ENCODE peak calls at places on chromosome 19, in four cellular contexts. P is stomach, W is NCI-H1417 treated with DMSO at 0.1 percent for 48 hours, A is EL. M is an unnamed sample.

GRCh38 chr19:30361721-30362120 is 10.5 kb upstream of the ZNF536 start:
- DNase-seq in W (no peak), P (peak), A (no peak), M (no peak)

GRCh38 chr19:42281175-42282035 is 12.4 kb downstream of the CIC start:
- DNase-seq in P (no peak), A (peak), W (no peak), M (peak)

GRCh38 chr19:40281381-40282208 is 3.5 kb downstream of the AKT2 start:
- DNase-seq in P (no peak), A (no peak), W (no peak), M (no peak)

GRCh38 chr19:34366670-34367423 is 1.9 kb downstream of the GPI start:
- DNase-seq in A (peak), P (no peak), W (no peak), M (no peak)

GRCh38 chr19:588758-589692 is 656 bp upstream of the HCN2 start:
- DNase-seq in P (no peak), A (no peak), W (no peak), M (no peak)

GRCh38 chr19:32471095-32471494 is 65.5 kb downstream of the DPY19L3 start:
- DNase-seq in A (no peak), P (no peak), W (no peak), M (no peak)

GRCh38 chr19:5046339-5047039 is 77.6 kb downstream of the KDM4B start:
- DNase-seq in W (peak), A (peak), P (peak), M (peak)

GRCh38 chr19:14826006-14826405 is 9.0 kb downstream of the OR7A5 start:
- DNase-seq in A (no peak), P (no peak), W (no peak), M (no peak)

GRCh38 chr19:17560205-17560595 is 4.8 kb downstream of the COLGALT1 start:
- DNase-seq in A (peak), W (no peak), P (no peak), M (no peak)

GRCh38 chr19:9869008-9869617 is 34.0 kb downstream of the PIN1 start:
- DNase-seq in W (no peak), P (no peak), A (no peak), M (no peak)

GRCh38 chr19:2047449-2048103 is 3.5 kb downstream of the MKNK2 start:
- DNase-seq in P (peak), W (no peak), A (peak), M (peak)